ENCODE peak calls at places on chromosomes 7 and 10, in four cellular contexts. E, F, O and Q are unnamed samples.

GRCh38 chr10:30580241-30580640 is 49.3 kb downstream of the LYZL2 start:
- DNase-seq in E (no peak), O (no peak), F (no peak), Q (no peak)

GRCh38 chr10:122139627-122140151 is 131.4 kb upstream of the BTBD16 start:
- DNase-seq in E (peak; percentile 90), F (no peak), O (no peak), Q (no peak)

GRCh38 chr7:51019231-51019844 is 236.6 kb upstream of the GRB10 start:
- DNase-seq in F (no peak), E (no peak), O (no peak), Q (no peak)

GRCh38 chr7:94922457-94922856 is 15.1 kb downstream of the PPP1R9A start:
- DNase-seq in E (no peak), O (no peak), F (no peak), Q (no peak)

GRCh38 chr7:40475681-40475982 is 340.8 kb downstream of the SUGCT start:
- DNase-seq in E (no peak), F (no peak), O (no peak), Q (no peak)

GRCh38 chr10:132945894-132946255 is 3.5 kb upstream of the CFAP46 start:
- DNase-seq in F (no peak), E (no peak), O (peak; percentile 17), Q (no peak)

GRCh38 chr10:24858244-24858907 is 94.0 kb downstream of the PRTFDC1 start:
- DNase-seq in F (peak; percentile 89), E (no peak), O (no peak), Q (no peak)

GRCh38 chr7:134639061-134639460 is 7.6 kb upstream of the BPGM start:
- DNase-seq in E (no peak), O (no peak), F (no peak), Q (no peak)

GRCh38 chr7:87046456-87046855 is 13.0 kb downstream of the ELAPOR2 start:
- DNase-seq in E (no peak), O (no peak), F (no peak), Q (no peak)

GRCh38 chr7:123034106-123034505 is 38.6 kb upstream of the TAS2R16 start:
- DNase-seq in E (no peak), O (no peak), F (no peak), Q (no peak)

GRCh38 chr10:6600224-6600987 is 20.3 kb upstream of the PRKCQ start:
- DNase-seq in E (no peak), O (no peak), F (no peak), Q (no peak)

GRCh38 chr7:100472121-100472851 is 6.7 kb downstream of the TSC22D4 start:
- DNase-seq in E (peak; percentile 53), O (no peak), F (peak; percentile 49), Q (no peak)

GRCh38 chr7:44212581-44213184 is 11.9 kb downstream of the YKT6 start:
- DNase-seq in O (no peak), F (no peak), E (no peak), Q (no peak)

GRCh38 chr7:16293669-16294425 is 127.5 kb downstream of the CRPPA start:
- DNase-seq in E (no peak), O (no peak), F (no peak), Q (no peak)

GRCh38 chr7:156845379-156846101 is 47.4 kb downstream of the LMBR1 start:
- DNase-seq in F (no peak), O (no peak), E (no peak), Q (no peak)

GRCh38 chr7:135291809-135292253 is 58.2 kb downstream of the STRA8 start:
- DNase-seq in O (no peak), E (no peak), F (no peak), Q (no peak)

GRCh38 chr7:155604504-155604997 is 39.9 kb upstream of the RBM33 start:
- DNase-seq in O (no peak), E (no peak), F (no peak), Q (no peak)

GRCh38 chr10:94083662-94084323 is 90.1 kb downstream of the PLCE1 start:
- DNase-seq in E (no peak), F (no peak), O (no peak), Q (no peak)
- H3K27ac ChIP-seq in E (no peak overlapping the region), F (no peak overlapping the region), O (no peak overlapping the region), Q (no peak overlapping the region)

GRCh38 chr7:64978497-64979203 is 12.2 kb downstream of the ZNF117 start:
- DNase-seq in E (no peak), O (no peak), F (no peak), Q (no peak)
- H3K9me3 ChIP-seq in E (no peaks in the 10 kb centered on the region), O (peaks cover 5% of the 10 kb centered on the region), F (peaks cover 85% of the 10 kb centered on the region), Q (peaks cover 41% of the 10 kb centered on the region)

DNA sequence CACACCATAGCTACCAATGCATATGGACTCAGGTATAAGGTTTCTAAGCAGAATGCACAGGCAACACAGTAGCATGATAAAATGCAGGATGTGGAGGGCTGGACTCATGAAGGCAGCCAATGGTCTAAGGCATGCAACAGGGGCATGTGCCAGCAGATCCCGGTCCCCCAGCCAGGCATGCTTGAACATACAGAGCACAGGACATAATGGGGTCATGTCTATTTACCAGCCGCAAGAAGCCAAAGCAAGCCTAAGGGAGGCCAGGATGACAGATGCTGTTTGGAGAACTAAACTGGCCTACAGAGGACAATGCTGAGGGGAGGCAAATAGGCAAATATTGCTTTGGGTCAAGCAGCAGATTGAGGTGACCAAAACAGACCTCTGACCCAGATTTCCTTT is 60.0 kb upstream of the PDLIM1 start:
- DNase-seq in F (no peak), O (no peak), E (peak; percentile 78), Q (no peak)
- H3K27ac ChIP-seq in F (no peak overlapping the region), O (peak overlapping the region; percentile 59), E (peak overlapping the region; percentile 82), Q (peak overlapping the region; percentile 72)

DNA sequence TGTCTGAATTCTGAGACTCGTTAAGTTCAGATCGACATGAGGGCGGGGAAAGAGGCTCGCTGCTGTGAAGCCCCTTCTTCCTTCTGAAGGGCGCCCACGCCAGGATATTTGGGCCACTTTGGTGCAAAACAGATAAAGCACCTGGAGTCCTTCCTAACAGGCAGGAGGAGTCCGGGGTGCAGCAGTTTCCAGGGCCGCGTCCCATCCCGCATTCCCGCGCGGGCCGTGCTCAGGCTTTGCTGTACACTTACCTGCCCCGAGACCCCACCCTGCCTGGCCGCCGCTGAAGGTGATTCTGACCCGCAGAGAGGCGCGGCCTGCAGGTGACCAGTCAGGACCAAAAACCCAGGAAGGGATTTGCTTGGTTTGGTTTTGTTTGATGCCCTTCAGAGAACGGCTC is 454.6 kb downstream of the PTPRN2 start:
- DNase-seq in O (no peak), E (no peak), F (no peak), Q (no peak)
- H3K9me3 ChIP-seq in O (no peaks in the 10 kb centered on the region), E (no peaks in the 10 kb centered on the region), F (peaks cover 18% of the 10 kb centered on the region), Q (no peaks in the 10 kb centered on the region)